ENCODE peak calls at places on chromosomes 5 and 9, in ten cellular contexts. H, L, E, B, Z, I, Q, X, M and R are unnamed samples.

GRCh38 chr9:111599092-111599947 is at the start of gene PTGR1:
- DNase-seq in H (peak), L (peak), E (peak), B (peak), Z (peak), I (peak), Q (peak), X (peak), M (peak), R (peak)

GRCh38 chr5:145903113-145903512 is 30.3 kb upstream of the GRXCR2 start:
- DNase-seq in H (no peak), L (no peak), E (no peak), B (no peak), Z (peak), I (peak), Q (no peak), X (no peak), M (no peak), R (no peak)

GRCh38 chr9:34035656-34036055 is 13.0 kb downstream of the UBAP2 start:
- DNase-seq in H (no peak), L (no peak), E (no peak), B (no peak), Z (no peak), I (no peak), Q (peak), X (no peak), M (no peak), R (no peak)

GRCh38 chr5:81180780-81181179 is 52.3 kb upstream of the CKMT2 start:
- DNase-seq in H (no peak), L (no peak), E (no peak), B (no peak), Z (no peak), I (no peak), Q (no peak), X (no peak), M (no peak), R (no peak)

GRCh38 chr5:861442-862366 is 10.9 kb upstream of the ZDHHC11 start:
- DNase-seq in H (no peak), L (no peak), E (no peak), B (no peak), Z (no peak), I (no peak), Q (no peak), X (no peak), M (no peak), R (no peak)

GRCh38 chr5:11385901-11386293 is 518.3 kb downstream of the CTNND2 start:
- DNase-seq in H (no peak), L (no peak), E (peak), B (no peak), Z (no peak), I (no peak), Q (no peak), X (no peak), M (no peak), R (peak)

GRCh38 chr5:14343376-14343775 is 200.2 kb downstream of the TRIO start:
- DNase-seq in H (no peak), L (no peak), E (no peak), B (no peak), Z (no peak), I (no peak), Q (no peak), X (no peak), M (no peak), R (no peak)

GRCh38 chr5:147882586-147883313 is 4.2 kb downstream of the SCGB3A2 start:
- DNase-seq in H (no peak), L (no peak), E (no peak), B (no peak), Z (no peak), I (no peak), Q (no peak), X (no peak), M (peak), R (no peak)

GRCh38 chr9:98332405-98332831 is 77.0 kb upstream of the TBC1D2 start:
- DNase-seq in H (no peak), L (no peak), E (no peak), B (no peak), Z (no peak), I (no peak), Q (no peak), X (no peak), M (no peak), R (no peak)

GRCh38 chr5:65544473-65544872 is 18.5 kb downstream of the CENPK start:
- DNase-seq in H (no peak), L (no peak), E (no peak), B (no peak), Z (no peak), I (no peak), Q (no peak), X (no peak), M (no peak), R (no peak)

GRCh38 chr9:78640728-78641127 is 343.8 kb downstream of the PSAT1 start:
- DNase-seq in H (no peak), L (no peak), E (no peak), B (no peak), Z (no peak), I (no peak), Q (no peak), X (no peak), M (no peak), R (no peak)

GRCh38 chr5:128101676-128102075 is 18.1 kb downstream of the SLC12A2 start:
- DNase-seq in H (no peak), L (no peak), E (no peak), B (no peak), Z (no peak), I (peak), Q (no peak), X (no peak), M (peak), R (no peak)

GRCh38 chr9:34526026-34526425 is 3.2 kb upstream of the ENHO start:
- DNase-seq in H (no peak), L (no peak), E (no peak), B (no peak), Z (no peak), I (no peak), Q (no peak), X (no peak), M (no peak), R (no peak)

GRCh38 chr5:169160405-169160901 is 140.5 kb downstream of the SLIT3 start:
- DNase-seq in H (no peak), L (peak), E (no peak), B (no peak), Z (no peak), I (peak), Q (peak), X (no peak), M (peak), R (no peak)

GRCh38 chr5:174145821-174146220 is 100.3 kb downstream of the NSG2 start:
- DNase-seq in H (no peak), L (no peak), E (peak), B (no peak), Z (no peak), I (peak), Q (peak), X (no peak), M (peak), R (peak)

GRCh38 chr5:90353254-90353653 is 56.3 kb downstream of the CETN3 start:
- DNase-seq in H (no peak), L (no peak), E (no peak), B (no peak), Z (no peak), I (no peak), Q (no peak), X (no peak), M (no peak), R (no peak)

GRCh38 chr9:2093920-2094597 is 78.9 kb downstream of the SMARCA2 start:
- DNase-seq in H (no peak), L (no peak), E (no peak), B (no peak), Z (no peak), I (peak), Q (no peak), X (no peak), M (peak), R (no peak)

GRCh38 chr9:73269430-73270101 is 117.9 kb downstream of the ANXA1 start:
- DNase-seq in H (no peak), L (no peak), E (no peak), B (no peak), Z (peak), I (peak), Q (peak), X (no peak), M (peak), R (no peak)

GRCh38 chr5:179422213-179422839 is 77.1 kb upstream of the ADAMTS2 start:
- DNase-seq in H (no peak), L (no peak), E (no peak), B (no peak), Z (no peak), I (no peak), Q (no peak), X (no peak), M (no peak), R (no peak)

GRCh38 chr5:152546493-152546892 is 141.4 kb upstream of the NMUR2 start:
- DNase-seq in H (no peak), L (no peak), E (no peak), B (no peak), Z (no peak), I (no peak), Q (peak), X (no peak), M (no peak), R (no peak)

GRCh38 chr5:177605078-177605477 is 5.1 kb downstream of the B4GALT7 start:
- DNase-seq in H (no peak), L (no peak), E (no peak), B (no peak), Z (no peak), I (no peak), Q (no peak), X (peak), M (no peak), R (no peak)

GRCh38 chr9:21513431-21513830 is 31.3 kb upstream of the IFNE start:
- DNase-seq in H (no peak), L (no peak), E (no peak), B (no peak), Z (no peak), I (peak), Q (no peak), X (no peak), M (no peak), R (no peak)

GRCh38 chr9:38254756-38255155 is 137.7 kb upstream of the ALDH1B1 start:
- DNase-seq in H (no peak), L (no peak), E (no peak), B (no peak), Z (no peak), I (no peak), Q (no peak), X (no peak), M (no peak), R (no peak)

GRCh38 chr5:95808013-95808685 is 14.4 kb downstream of the GLRX start:
- DNase-seq in H (no peak), L (no peak), E (no peak), B (no peak), Z (no peak), I (no peak), Q (no peak), X (peak), M (no peak), R (no peak)

GRCh38 chr5:65172486-65173129 is 309.1 kb downstream of the ADAMTS6 start:
- DNase-seq in H (no peak), L (no peak), E (no peak), B (no peak), Z (no peak), I (peak), Q (no peak), X (no peak), M (peak), R (no peak)

GRCh38 chr5:102107865-102108264 is 188.2 kb downstream of the SLCO4C1 start:
- DNase-seq in H (no peak), L (no peak), E (no peak), B (no peak), Z (no peak), I (no peak), Q (no peak), X (no peak), M (no peak), R (no peak)

GRCh38 chr5:179266291-179267070 is 78.8 kb downstream of the ADAMTS2 start:
- DNase-seq in H (no peak), L (peak), E (no peak), B (no peak), Z (no peak), I (peak), Q (no peak), X (peak), M (no peak), R (no peak)

GRCh38 chr9:12716823-12717222 is 23.6 kb downstream of the TYRP1 start:
- DNase-seq in H (no peak), L (no peak), E (no peak), B (no peak), Z (no peak), I (peak), Q (peak), X (no peak), M (no peak), R (no peak)

GRCh38 chr5:166781729-166782128 is 1509.7 kb upstream of the WWC1 start:
- DNase-seq in H (no peak), L (no peak), E (no peak), B (no peak), Z (no peak), I (no peak), Q (no peak), X (no peak), M (no peak), R (no peak)

GRCh38 chr5:175129619-175130018 is 314.4 kb downstream of the DRD1 start:
- DNase-seq in H (no peak), L (no peak), E (no peak), B (no peak), Z (no peak), I (no peak), Q (no peak), X (no peak), M (no peak), R (no peak)

GRCh38 chr9:87275039-87275725 is 222.5 kb upstream of the DAPK1 start:
- DNase-seq in H (no peak), L (no peak), E (no peak), B (no peak), Z (no peak), I (no peak), Q (no peak), X (no peak), M (no peak), R (no peak)

GRCh38 chr9:87269296-87269695 is 228.4 kb upstream of the DAPK1 start:
- DNase-seq in H (no peak), L (no peak), E (no peak), B (no peak), Z (no peak), I (no peak), Q (no peak), X (no peak), M (no peak), R (no peak)

GRCh38 chr9:87269777-87270176 is 227.9 kb upstream of the DAPK1 start:
- DNase-seq in H (no peak), L (no peak), E (no peak), B (no peak), Z (no peak), I (no peak), Q (no peak), X (no peak), M (no peak), R (no peak)

GRCh38 chr9:87270241-87271234 is 227.1 kb upstream of the DAPK1 start:
- DNase-seq in H (no peak), L (peak), E (no peak), B (no peak), Z (no peak), I (peak), Q (no peak), X (no peak), M (peak), R (no peak)

DNA sequence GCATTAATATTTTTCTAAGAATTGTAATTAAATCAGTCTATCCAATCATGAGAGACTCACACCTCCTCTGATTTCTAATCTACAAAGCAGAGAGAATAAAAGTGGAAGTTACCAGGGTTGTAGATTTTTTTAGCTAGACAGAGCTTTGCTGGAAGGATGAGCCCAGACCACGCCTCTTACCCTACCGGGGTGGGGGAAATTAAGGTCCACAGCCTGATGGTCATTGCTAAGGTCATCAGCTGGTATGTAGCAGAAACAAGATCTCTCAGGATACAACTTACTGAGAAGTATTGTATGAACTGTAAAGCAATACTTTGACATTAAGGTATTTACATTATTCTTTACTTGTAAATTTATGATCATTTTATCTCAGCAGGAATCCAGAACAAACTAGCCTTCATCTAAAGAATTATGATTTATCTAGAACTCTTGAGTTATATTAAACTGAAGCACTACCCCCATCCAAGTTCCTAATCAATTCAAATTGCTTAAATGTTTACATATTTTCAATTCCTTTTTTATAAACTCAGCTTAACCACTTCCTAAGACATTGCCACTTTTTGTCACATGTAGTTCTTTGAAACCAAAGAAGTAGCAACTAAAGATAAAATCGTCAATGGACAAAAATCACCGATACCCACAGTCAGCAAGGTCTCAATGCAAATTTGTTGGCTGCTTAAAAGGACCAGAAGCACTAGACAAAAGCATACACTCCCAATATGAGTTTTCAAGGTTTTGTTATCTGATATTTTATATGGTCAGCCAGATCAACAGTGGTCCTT is 225.8 kb upstream of the DAPK1 start:
- DNase-seq in H (no peak), L (no peak), E (no peak), B (no peak), Z (no peak), I (no peak), Q (no peak), X (no peak), M (no peak), R (no peak)
- H3K27ac ChIP-seq in H (no peak), L (no peak), E (no peak), B (no peak), Z (no peak), I (no peak), Q (no peak), X (no peak), M (no peak), R (no peak)

DNA sequence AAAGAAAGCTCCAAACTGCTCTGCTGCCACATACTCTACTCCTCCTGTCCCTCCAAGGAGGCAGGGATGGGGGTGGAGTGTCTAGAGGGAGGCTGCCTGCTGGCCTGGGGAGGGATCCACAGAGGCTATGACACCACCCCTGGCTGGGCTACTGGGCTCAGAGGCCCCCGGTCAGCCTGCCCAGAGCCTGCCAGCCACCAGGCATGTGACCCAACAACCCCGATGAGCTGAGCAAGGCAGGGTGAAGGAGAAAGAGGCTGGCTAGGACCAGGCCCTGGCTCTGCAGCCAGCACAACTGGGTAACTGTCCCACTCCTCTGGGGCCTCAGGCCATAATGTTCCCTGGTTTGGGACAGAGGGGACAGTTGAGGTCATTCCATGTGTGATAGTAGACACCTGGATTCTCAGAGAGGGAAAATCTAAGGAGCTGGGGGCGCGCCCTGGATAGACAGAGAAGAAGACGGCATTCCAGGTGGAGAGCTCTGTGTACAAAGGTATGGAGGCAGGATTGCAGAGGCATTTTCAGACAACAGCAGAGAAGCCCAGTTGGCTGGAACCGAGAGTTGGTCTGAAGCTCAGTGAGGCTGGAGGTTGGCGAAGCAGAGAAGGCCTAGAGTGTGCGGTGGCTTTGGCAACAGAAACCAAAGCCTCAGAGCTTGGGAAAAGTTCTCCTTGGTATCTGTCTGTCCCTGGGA is 33.8 kb upstream of the IL17B start:
- DNase-seq in H (no peak), L (peak), E (no peak), B (no peak), Z (no peak), I (peak), Q (no peak), X (no peak), M (no peak), R (no peak)
- H3K27ac ChIP-seq in H (peak), L (peak), E (no peak), B (peak), Z (peak), I (peak), Q (no peak), X (peak), M (peak), R (no peak)

DNA sequence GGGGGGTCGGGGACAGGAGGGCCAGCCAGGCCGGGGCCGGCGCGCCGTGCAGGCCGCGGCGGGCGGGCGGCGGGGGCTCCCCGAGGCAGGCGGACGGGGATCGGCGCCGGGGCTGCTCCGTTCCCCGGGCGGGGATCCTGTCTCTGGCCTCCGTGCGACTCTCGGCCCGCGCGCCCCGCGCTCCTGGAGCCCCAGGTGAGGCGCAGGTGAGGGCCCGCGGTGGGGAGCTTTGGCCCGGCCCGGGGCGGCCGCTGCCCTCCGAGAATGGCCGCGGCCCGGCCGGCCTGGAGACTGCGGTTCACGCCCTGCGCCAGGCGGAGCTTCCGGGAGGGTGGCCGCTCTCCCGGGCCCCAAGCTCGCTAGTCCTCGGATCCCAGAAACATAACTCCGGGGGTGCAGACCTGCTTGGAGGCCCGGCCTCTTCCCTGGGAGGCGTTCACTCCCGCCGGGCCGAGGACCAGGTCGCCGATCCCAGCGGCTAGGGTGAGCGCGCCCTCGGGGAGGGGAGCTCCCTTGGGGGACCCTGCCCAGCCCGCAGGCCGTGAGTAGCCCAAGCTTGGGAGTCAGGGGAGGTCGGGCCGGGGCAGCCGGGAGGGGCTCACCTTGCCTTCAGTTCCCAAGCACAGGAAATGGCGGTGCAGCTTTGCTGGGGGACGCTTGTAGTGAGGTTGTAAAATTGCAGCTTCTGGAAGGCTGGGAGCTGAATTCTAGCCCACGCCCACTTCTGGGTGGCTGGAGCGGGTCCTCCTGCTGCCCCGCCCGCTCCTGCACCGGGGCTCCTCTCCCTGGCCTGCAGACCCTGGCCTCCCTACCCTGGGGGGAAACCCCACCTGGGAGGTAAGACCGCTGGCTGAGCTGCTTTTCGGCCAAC is 724 bp downstream of the PPP1R26 start:
- DNase-seq in H (no peak), L (no peak), E (no peak), B (no peak), Z (peak), I (peak), Q (peak), X (peak), M (no peak), R (no peak)
- H3K27ac ChIP-seq in H (peak), L (peak), E (no peak), B (peak), Z (peak), I (no peak), Q (no peak), X (peak), M (no peak), R (no peak)

DNA sequence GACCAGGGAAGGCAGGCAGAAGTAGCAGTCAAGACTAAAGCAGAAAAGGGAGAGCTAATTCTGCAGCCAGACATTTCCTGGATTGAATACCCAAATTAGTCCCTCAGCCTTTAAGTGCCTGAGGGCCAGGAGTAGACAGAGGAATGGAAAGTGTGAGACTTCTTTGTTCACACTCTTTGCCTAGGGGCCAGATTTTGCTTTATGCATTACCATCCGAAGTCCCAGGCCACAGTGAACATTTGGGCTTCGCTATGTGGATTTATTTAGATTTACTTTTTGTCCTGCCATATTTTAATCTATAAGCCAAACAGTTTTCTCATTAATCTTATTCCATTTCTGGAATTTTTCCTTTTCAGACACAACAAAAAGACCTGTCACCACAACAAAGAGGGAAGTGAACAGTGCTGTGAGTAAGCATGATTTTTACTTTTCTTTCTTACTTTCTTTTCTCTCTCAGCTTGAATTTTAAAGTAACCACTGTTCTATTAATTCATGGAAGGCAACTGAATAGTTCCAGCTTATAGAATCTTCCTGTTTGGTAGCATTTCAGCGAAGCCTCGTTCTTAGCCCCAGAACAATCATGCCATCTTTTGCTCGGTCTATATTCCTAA is 52.6 kb downstream of the PDCD1LG2 start:
- DNase-seq in H (no peak), L (no peak), E (no peak), B (no peak), Z (no peak), I (peak), Q (no peak), X (no peak), M (peak), R (no peak)
- H3K27ac ChIP-seq in H (no peak), L (no peak), E (no peak), B (peak), Z (no peak), I (peak), Q (no peak), X (no peak), M (peak), R (no peak)